ENCODE peak calls at places on chromosomes 3 and 15, in eight cellular contexts. P is heart left ventricle, D is ovary, I is sigmoid colon, Y is body of pancreas, M is IMR-90, H is A549, Z is esophagus muscularis mucosa. J is an unnamed sample. For H3K4me1, the result is how much of the 10 kb centered on the place peaks cover.

GRCh38 chr3:142118911-142119310 is 30.4 kb downstream of the TFDP2 start:
- DNase-seq in P (no peak), D (no peak), I (no peak), Y (no peak), M (no peak), H (no peak), Z (no peak), J (no peak)

GRCh38 chr3:151301787-151302186 is 14.8 kb downstream of the GPR87 start:
- DNase-seq in P (no peak), D (no peak), I (no peak), Y (no peak), M (peak), H (no peak), Z (no peak), J (no peak)

GRCh38 chr3:43923101-43923979 is 232.6 kb downstream of the ABHD5 start:
- DNase-seq in P (no peak), D (no peak), I (no peak), Y (no peak), M (no peak), H (no peak), Z (peak), J (no peak)

GRCh38 chr15:57133127-57133968 is 214.9 kb downstream of the TCF12 start:
- DNase-seq in P (no peak), D (no peak), I (no peak), Y (peak), M (peak), H (no peak), Z (no peak), J (no peak)

GRCh38 chr3:133992951-133993595 is 36.7 kb downstream of the SLCO2A1 start:
- DNase-seq in P (no peak), D (no peak), I (peak), Y (no peak), M (no peak), H (no peak), Z (no peak), J (no peak)

GRCh38 chr3:119173325-119173724 is at the start of gene UPK1B:
- DNase-seq in P (no peak), D (no peak), I (no peak), Y (no peak), M (no peak), H (no peak), Z (no peak), J (no peak)

GRCh38 chr3:114052216-114052615 is 4.1 kb downstream of the CCDC191 start:
- DNase-seq in P (no peak), D (no peak), I (no peak), Y (no peak), M (peak), H (no peak), Z (no peak), J (no peak)

GRCh38 chr15:58528197-58528870 is 96.5 kb downstream of the LIPC start:
- DNase-seq in P (no peak), D (peak), I (no peak), Y (peak), M (peak), H (peak), Z (no peak), J (no peak)

GRCh38 chr3:189685854-189686253 is 54.7 kb downstream of the TP63 start:
- DNase-seq in P (no peak), D (no peak), I (no peak), Y (no peak), M (peak), H (no peak), Z (no peak), J (no peak)

GRCh38 chr3:45890405-45890804 is 4.1 kb downstream of the CCR9 start:
- DNase-seq in P (no peak), D (no peak), I (no peak), Y (peak), M (no peak), H (no peak), Z (no peak), J (no peak)

GRCh38 chr15:62164500-62165028 is 521 bp downstream of the C2CD4B start:
- DNase-seq in P (peak), D (no peak), I (no peak), Y (no peak), M (no peak), H (peak), Z (no peak), J (no peak)

GRCh38 chr15:24961967-24962366 is 7.2 kb downstream of the SNRPN start:
- DNase-seq in P (no peak), D (no peak), I (no peak), Y (no peak), M (no peak), H (no peak), Z (no peak), J (no peak)

GRCh38 chr3:10306156-10306555 is 13.4 kb upstream of the GHRL start:
- DNase-seq in P (no peak), D (no peak), I (no peak), Y (no peak), M (no peak), H (no peak), Z (no peak), J (no peak)

GRCh38 chr3:51997935-51998596 is 2.4 kb upstream of the RPL29 start:
- DNase-seq in P (no peak), D (no peak), I (no peak), Y (no peak), M (no peak), H (no peak), Z (no peak), J (no peak)

GRCh38 chr3:138434875-138435772 is 708 bp downstream of the ESYT3 start:
- DNase-seq in P (no peak), D (no peak), I (no peak), Y (peak), M (no peak), H (no peak), Z (no peak), J (no peak)

GRCh38 chr15:90143176-90143655 is 40.9 kb upstream of the IDH2 start:
- DNase-seq in P (peak), D (peak), I (peak), Y (peak), M (peak), H (peak), Z (no peak), J (no peak)

GRCh38 chr15:48479751-48480150 is 148.5 kb downstream of the DUT start:
- DNase-seq in P (no peak), D (no peak), I (no peak), Y (no peak), M (no peak), H (no peak), Z (no peak), J (no peak)

GRCh38 chr15:80070840-80071239 is 11.4 kb downstream of the ZFAND6 start:
- DNase-seq in P (no peak), D (no peak), I (no peak), Y (no peak), M (peak), H (no peak), Z (no peak), J (no peak)

GRCh38 chr3:8567784-8568575 is 66.4 kb downstream of the LMCD1 start:
- DNase-seq in P (no peak), D (no peak), I (no peak), Y (no peak), M (no peak), H (no peak), Z (no peak), J (no peak)

GRCh38 chr3:129413687-129414506 is 14.5 kb downstream of the EFCAB12 start:
- DNase-seq in P (no peak), D (peak), I (no peak), Y (peak), M (peak), H (peak), Z (no peak), J (no peak)

GRCh38 chr3:105448338-105448982 is 81.8 kb downstream of the ALCAM start:
- DNase-seq in P (no peak), D (no peak), I (no peak), Y (no peak), M (peak), H (no peak), Z (no peak), J (no peak)

GRCh38 chr3:12139111-12139511 is 19.6 kb downstream of the TIMP4 start:
- DNase-seq in P (peak), D (peak), I (no peak), Y (peak), M (peak), H (peak), Z (no peak), J (no peak)

GRCh38 chr3:58141766-58142345 is 68.9 kb downstream of the DNASE1L3 start:
- DNase-seq in P (no peak), D (no peak), I (no peak), Y (no peak), M (no peak), H (no peak), Z (no peak), J (no peak)

GRCh38 chr3:33063651-33064051 is 33.3 kb downstream of the GLB1 start:
- DNase-seq in P (no peak), D (no peak), I (no peak), Y (no peak), M (peak), H (no peak), Z (no peak), J (no peak)

GRCh38 chr3:36548712-36549111 is 168.4 kb downstream of the STAC start:
- DNase-seq in P (no peak), D (no peak), I (no peak), Y (no peak), M (no peak), H (no peak), Z (no peak), J (no peak)

GRCh38 chr3:141266797-141267555 is 35.4 kb downstream of the PXYLP1 start:
- DNase-seq in P (no peak), D (no peak), I (no peak), Y (no peak), M (no peak), H (no peak), Z (no peak), J (no peak)

GRCh38 chr15:91651251-91651650 is 202.3 kb upstream of the SLCO3A1 start:
- DNase-seq in P (no peak), D (no peak), I (no peak), Y (no peak), M (no peak), H (no peak), Z (no peak), J (no peak)

GRCh38 chr3:159928071-159928491 is 60.6 kb upstream of the IL12A start:
- DNase-seq in P (no peak), D (no peak), I (no peak), Y (no peak), M (peak), H (peak), Z (peak), J (no peak)

GRCh38 chr15:65757256-65757655 is 34.8 kb downstream of the DENND4A start:
- DNase-seq in P (no peak), D (no peak), I (no peak), Y (no peak), M (no peak), H (no peak), Z (no peak), J (no peak)

GRCh38 chr15:60859996-60860494 is 369.1 kb downstream of the RORA start:
- DNase-seq in P (no peak), D (no peak), I (no peak), Y (no peak), M (peak), H (no peak), Z (no peak), J (no peak)

GRCh38 chr3:47421741-47422649 is 41.2 kb downstream of the PTPN23 start:
- DNase-seq in P (peak), D (peak), I (peak), Y (peak), M (no peak), H (peak), Z (no peak), J (no peak)

GRCh38 chr3:150097588-150097890 is 126.8 kb upstream of the PFN2 start:
- DNase-seq in P (no peak), D (no peak), I (no peak), Y (no peak), M (peak), H (no peak), Z (no peak), J (no peak)

GRCh38 chr3:56042326-56042951 is 425.8 kb downstream of the ERC2 start:
- DNase-seq in P (no peak), D (no peak), I (no peak), Y (peak), M (peak), H (peak), Z (no peak), J (no peak)

GRCh38 chr15:72099155-72099554 is 18.8 kb downstream of the MYO9A start:
- DNase-seq in P (no peak), D (no peak), I (no peak), Y (no peak), M (no peak), H (no peak), Z (no peak), J (no peak)

GRCh38 chr3:30315452-30315851 is 290.9 kb upstream of the TGFBR2 start:
- DNase-seq in P (no peak), D (no peak), I (no peak), Y (no peak), M (peak), H (no peak), Z (no peak), J (no peak)

GRCh38 chr15:92159481-92159880 is 234.2 kb upstream of the ST8SIA2 start:
- DNase-seq in P (no peak), D (no peak), I (no peak), Y (no peak), M (no peak), H (no peak), Z (no peak), J (no peak)

GRCh38 chr3:140203510-140203909 is 268.5 kb downstream of the CLSTN2 start:
- DNase-seq in P (no peak), D (no peak), I (no peak), Y (no peak), M (no peak), H (no peak), Z (peak), J (no peak)

DNA sequence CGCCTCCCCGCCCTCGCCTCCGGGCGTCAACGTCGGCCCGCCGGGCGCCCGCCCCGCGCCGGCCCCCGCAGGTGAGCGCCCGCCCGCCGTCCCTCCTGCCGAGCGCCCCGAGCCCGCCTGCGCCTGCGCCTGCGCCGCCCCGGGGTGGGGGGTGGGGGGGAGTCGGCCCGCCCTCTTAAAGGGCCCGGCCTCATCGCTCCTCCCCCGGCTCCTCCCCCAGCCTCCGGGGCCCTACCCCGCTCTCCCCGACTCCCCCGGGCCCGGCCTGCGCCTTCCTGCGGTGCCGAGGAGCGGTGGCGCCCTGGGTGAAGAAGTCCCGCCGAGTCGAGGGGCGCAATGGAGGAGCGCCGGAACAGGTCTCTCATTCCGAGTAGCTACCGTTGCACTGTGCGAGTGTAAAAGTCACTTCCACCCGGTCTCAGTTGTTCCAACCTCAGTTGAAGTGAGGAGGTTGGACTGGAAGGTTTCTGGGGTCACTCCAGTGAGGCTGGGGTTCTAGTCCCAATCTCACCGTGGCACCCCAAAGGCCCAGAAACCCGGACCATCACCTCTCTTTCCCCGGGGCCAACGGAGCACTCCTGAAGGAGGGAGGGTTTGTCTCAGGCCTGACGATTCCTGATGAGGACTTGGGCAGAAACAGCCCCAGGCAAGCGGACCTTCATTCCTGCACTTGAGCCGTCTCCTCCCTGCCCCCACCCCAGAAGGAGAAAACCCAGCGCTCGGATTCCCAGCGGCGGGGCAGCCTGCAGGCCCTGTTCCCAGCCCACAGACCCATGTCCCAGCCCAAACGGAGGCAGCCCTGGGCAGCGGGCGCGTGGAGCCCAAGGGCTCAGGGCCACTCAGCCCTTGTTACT is 1.5 kb upstream of the TNK2 start:
- DNase-seq in P (peak), D (peak), I (peak), Y (peak), M (peak), H (peak), Z (no peak), J (peak)
- TF ChIP-seq POLR2A in P (peak), D (no peak), I (peak), Y (peak), M (no peak), H (peak), Z (no peak), J (peak)

DNA sequence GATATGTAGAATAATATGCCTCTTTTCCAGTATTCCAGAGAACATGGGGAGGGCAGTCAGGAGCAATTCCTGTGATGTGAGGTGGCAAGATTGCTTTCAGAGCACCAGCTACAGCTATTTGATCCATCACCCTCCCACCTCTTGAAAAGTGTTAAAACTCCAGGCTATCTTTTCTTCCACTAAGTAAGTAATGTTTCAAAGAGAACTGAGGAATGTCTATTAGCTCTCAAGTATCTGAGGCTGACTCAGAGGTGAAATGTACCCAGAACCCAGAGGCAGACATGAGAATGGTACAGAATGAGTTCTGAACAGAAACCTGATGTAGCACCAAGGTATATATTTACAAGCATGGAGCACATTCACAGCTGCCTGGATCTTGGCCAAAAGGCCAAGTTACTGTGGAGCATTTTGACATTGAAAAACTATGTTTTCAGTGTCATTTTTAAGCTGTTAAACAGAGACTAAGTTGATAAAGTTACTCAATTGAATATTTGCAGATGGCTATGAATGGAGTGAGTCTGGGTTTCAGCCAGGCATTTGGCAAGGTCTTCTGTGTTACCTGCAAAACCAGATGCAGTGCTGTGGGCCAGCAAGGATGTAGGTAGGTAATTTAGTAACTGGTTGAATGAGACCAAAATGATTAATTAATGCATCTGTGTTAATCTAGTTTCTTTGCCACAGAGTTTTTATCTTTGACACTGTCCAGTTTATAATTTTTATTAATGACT is 227.7 kb upstream of the CD96 start:
- DNase-seq in P (no peak), D (no peak), I (no peak), Y (peak), M (no peak), H (no peak), Z (no peak), J (no peak)
- H3K4me1 ChIP-seq in P (under half), D (under half), I (under half), Y (under half), M (under half), H (under half), Z (under half), J (under half)

GRCh38 chr3:146581080-146581601 is 24.0 kb downstream of the PLSCR5 start:
- DNase-seq in P (no peak), D (no peak), I (no peak), Y (no peak), M (no peak), H (no peak), Z (no peak), J (no peak)
- TF ChIP-seq POLR2A in P (no peak), D (no peak), I (no peak), Y (no peak), M (no peak), H (no peak), Z (no peak), J (no peak)

DNA sequence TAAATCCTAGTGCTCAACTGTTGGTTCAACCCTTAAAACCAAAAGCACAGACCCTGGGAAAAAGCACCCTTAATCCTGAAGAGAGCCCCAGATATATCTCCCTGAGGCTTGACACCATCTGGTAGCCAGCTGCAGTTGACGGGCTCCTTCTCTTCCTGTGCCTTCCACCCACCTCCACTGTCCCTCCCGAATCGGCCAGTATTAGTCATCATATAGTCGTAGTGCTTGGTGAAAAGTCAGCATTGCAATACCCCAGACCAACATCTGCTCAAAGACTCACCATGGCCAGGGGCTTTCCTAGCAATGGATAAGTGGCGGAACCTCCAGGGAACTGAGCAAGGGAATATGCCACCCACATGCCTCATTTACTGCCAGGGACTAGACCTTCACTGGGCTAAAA is 125.6 kb upstream of the CRBN start:
- DNase-seq in P (no peak), D (no peak), I (no peak), Y (no peak), M (no peak), H (no peak), Z (no peak), J (no peak)
- H3K4me1 ChIP-seq in P (under half), D (under half), I (under half), Y (under half), M (under half), H (under half), Z (under half), J (under half)

DNA sequence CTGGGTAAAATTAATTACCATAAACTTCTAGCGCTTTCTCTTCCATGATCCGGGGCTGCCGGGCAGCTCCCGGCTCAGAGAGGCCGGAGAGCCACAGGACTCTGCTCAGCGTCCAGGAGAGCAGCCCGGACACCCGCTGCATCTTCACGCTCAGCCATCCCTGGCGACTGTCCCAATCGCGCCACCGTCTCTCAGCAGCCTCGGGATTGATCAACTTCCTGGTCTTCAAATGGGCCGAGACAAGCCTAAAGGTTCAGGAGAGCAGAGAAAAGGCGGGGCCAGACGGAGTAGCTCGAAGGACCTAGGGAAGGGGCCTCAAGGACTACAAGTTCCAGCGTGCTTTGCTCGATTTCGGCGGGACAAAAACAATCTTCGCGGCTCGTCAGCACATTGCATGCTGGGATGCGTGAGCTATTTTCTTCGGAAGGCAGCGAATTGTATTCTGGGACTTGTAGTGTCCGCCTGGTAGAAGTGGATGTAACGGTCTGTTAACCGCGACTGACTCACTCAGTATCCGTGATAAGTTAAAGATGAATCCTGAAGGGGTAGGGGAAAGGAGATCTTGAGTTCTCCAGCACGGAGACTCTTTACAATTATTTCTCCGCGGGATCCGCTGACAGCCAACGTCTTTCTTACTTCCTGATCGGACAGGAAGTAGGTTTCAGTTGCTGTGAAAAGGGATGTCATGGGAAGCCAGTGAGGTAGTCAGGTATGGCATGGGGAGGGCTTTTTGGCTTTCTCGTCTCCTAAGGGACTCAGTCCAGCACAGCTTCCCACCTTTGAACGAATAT is at the start of gene CIAO2A:
- DNase-seq in P (peak), D (peak), I (peak), Y (peak), M (peak), H (peak), Z (peak), J (peak)
- TF ChIP-seq POLR2A in P (peak), D (no peak), I (peak), Y (peak), M (peak), H (peak), Z (peak), J (no peak)

J was measured in esophagus squamous epithelium.